ENCODE peak calls at places on chromosomes 6 and 20, in four cellular contexts. Y is GM10248, F is BE2C, B is lower leg skin. D is an unnamed sample.

GRCh38 chr20:13681248-13682125 is 42.8 kb upstream of the TASP1 start:
- DNase-seq in B (no peak), F (no peak), Y (peak), D (no peak)

GRCh38 chr6:105992315-105992961 is 93.7 kb upstream of the PRDM1 start:
- DNase-seq in F (peak), B (peak), Y (peak), D (peak)

GRCh38 chr6:11143394-11144371 is 32.2 kb upstream of the ERVFRD-1 start:
- DNase-seq in Y (no peak), F (no peak), B (peak), D (no peak)

GRCh38 chr6:22231616-22232015 is 65.2 kb downstream of the PRL start:
- DNase-seq in B (no peak), F (no peak), Y (no peak), D (no peak)

GRCh38 chr6:122730775-122731386 is 48.6 kb upstream of the FABP7 start:
- DNase-seq in Y (no peak), F (no peak), B (no peak), D (peak)

GRCh38 chr6:74768738-74769137 is 437.1 kb downstream of the COL12A1 start:
- DNase-seq in F (no peak), B (no peak), Y (no peak), D (no peak)

GRCh38 chr6:30747300-30747687 is 2.9 kb upstream of the IER3 start:
- DNase-seq in B (no peak), Y (no peak), F (no peak), D (no peak)

GRCh38 chr6:163971841-163972838 is 557.6 kb downstream of the QKI start:
- DNase-seq in Y (no peak), F (no peak), B (no peak), D (no peak)

GRCh38 chr6:107807186-107807585 is 16.9 kb downstream of the SCML4 start:
- DNase-seq in B (no peak), Y (no peak), F (no peak), D (no peak)

GRCh38 chr20:12570371-12570770 is 438.4 kb upstream of the SPTLC3 start:
- DNase-seq in Y (no peak), B (no peak), F (peak), D (peak)

GRCh38 chr20:63065911-63066310 is 59.1 kb upstream of the BHLHE23 start:
- DNase-seq in F (peak), B (no peak), Y (no peak), D (no peak)

GRCh38 chr6:44000164-44000842 is 126.9 kb downstream of the MRPL14 start:
- DNase-seq in Y (peak), B (no peak), F (no peak), D (no peak)

GRCh38 chr6:35473075-35473848 is 5.1 kb downstream of the RPL10A start:
- DNase-seq in F (no peak), B (no peak), Y (no peak), D (no peak)

GRCh38 chr6:53623497-53623896 is 42.1 kb downstream of the KLHL31 start:
- DNase-seq in B (no peak), Y (no peak), F (no peak), D (no peak)

DNA sequence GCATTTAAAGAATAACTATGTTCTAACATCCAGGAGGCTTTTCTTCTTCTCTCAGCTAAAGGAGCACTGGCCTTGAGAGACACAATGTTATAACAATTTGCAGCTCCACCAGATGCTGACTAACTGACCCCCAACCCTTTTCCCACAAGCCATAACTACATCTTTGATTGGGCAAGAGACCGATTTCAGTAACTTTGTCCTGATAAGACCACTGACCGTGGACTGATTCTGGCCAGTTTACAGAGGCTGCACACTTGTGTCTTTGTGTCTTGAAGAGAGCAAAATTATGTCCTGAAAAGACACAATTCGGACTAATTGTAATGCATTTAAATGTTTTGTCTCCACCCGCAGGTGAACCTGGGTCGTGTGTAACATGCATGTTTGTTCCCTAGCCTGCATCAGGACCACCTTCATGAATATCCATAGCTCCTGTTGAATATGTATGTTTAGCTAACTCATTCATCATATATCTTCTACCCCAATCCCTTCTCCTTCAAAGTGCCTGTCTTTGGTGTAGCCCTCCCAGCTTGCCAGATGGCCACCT is 22.3 kb downstream of the ABRACL start:
- DNase-seq in B (no peak), Y (no peak), F (no peak), D (no peak)
- TF ChIP-seq CTCF in B (no peak), Y (no peak), F (no peak), D (no peak)

GRCh38 chr6:28927856-28928255 is 4.1 kb upstream of the TRIM27 start:
- DNase-seq in B (no peak), Y (no peak), F (no peak), D (no peak)

GRCh38 chr6:28922004-28922840 is 1.6 kb downstream of the TRIM27 start:
- DNase-seq in F (no peak), Y (no peak), B (no peak), D (no peak)

GRCh38 chr6:28922841-28923317 is 906 bp downstream of the TRIM27 start:
- DNase-seq in F (no peak), B (peak), Y (peak), D (peak)

GRCh38 chr6:28920281-28920680 is 3.5 kb downstream of the TRIM27 start:
- DNase-seq in B (no peak), F (no peak), Y (no peak), D (no peak)

DNA sequence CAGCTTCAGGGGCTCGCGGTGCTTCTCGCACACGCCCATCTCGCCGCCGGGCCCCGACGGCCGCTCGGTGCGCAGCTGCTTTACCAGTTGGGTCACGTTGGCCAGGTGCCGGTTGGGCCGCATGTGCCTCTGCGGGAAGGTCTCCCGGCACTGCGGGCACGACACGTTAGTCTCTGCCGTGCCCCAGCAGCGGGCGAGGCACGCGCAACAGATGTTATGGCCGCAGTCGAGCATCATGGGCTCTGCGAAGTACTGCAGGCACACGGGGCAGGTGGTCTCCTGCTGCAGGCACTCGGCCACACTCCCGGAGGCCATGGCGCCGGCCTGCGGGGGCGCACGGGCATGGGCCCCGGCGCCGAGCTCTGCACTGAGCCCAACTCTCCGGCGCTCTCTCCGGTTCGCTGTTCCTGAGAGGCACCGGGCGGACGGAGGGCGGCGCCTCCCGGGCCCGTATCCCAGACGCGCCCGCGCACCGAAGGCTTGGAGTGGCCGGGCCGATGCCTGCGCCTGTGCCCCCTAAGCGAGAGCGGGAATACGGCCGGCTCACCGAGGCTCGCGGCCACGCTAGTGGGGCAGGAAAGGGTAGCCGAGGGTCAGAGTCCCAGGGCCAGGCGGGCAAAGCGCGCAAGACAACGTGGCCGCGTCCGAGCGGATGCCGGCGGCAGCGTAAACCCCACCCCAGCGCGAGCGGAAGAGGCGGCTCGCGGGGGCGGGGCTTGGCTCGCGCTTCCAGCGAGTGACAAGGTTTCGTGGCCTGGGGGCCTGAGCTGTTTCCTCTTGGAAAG is at the start of gene TRIM27:
- DNase-seq in Y (peak), F (peak), B (peak), D (peak)
- TF ChIP-seq CTCF in Y (no peak), F (no peak), B (no peak), D (no peak)

DNA sequence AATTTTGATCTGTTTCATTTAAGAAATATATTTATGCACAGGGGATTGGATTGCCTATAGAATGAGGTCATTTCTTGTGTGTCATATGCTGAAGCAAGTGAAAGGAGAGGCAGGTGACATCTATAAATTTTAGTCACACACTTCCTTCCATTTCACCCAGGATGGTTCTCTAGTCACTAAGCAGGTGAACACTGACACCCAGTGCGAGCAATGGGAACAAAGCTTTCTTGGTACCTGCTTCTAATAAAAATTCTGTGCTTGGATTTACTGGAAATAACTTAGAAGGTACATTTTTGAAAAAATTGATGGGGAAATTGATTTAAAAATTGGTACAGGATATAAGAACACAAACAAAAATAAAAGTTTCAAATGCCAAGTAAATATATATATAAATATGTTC is 66.9 kb upstream of the MC3R start:
- DNase-seq in Y (no peak), B (no peak), F (no peak), D (no peak)
- TF ChIP-seq CTCF in Y (no peak), B (no peak), F (peak), D (no peak)

GRCh38 chr6:1777921-1778692 is 168.4 kb downstream of the FOXC1 start:
- DNase-seq in Y (no peak), B (no peak), F (no peak), D (no peak)

GRCh38 chr6:1773697-1774096 is 164.0 kb downstream of the FOXC1 start:
- DNase-seq in B (no peak), Y (no peak), F (no peak), D (no peak)

GRCh38 chr6:1771324-1771723 is 161.6 kb downstream of the FOXC1 start:
- DNase-seq in B (no peak), Y (no peak), F (no peak), D (no peak)

GRCh38 chr6:1770435-1770843 is 160.7 kb downstream of the FOXC1 start:
- DNase-seq in B (no peak), Y (no peak), F (no peak), D (no peak)

DNA sequence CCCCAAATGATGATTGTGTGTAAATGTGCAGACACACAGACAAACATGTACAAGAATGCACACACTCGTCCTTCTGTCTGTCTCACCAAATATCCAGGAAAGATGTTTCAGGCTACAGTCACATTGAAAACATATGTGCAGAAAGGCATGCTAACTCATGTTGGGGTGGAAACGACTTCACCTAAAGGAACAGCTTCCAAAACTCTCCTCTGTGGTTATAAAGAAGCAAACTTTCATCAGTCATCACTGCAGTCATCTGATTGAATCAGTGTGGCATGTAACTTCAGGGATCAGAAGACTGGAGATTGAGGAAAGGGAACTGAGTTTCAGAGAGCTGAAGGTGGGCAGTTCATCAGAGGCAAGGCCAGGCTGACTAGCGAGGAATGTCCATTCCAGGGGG is 164.8 kb downstream of the FOXC1 start:
- DNase-seq in Y (no peak), F (no peak), B (no peak), D (no peak)
- TF ChIP-seq CTCF in Y (no peak), F (no peak), B (no peak), D (no peak)

GRCh38 chr6:109690740-109691687 is at the start of the genes AK9 and FIG4:
- DNase-seq in F (peak), Y (peak), B (peak), D (peak)
- TF ChIP-seq CTCF in F (no peak), Y (peak), B (no peak), D (no peak)